ENCODE peak calls at places on chromosomes 7 and 10, in ten cellular contexts. A, Y, D, K, C, F, U, V, G and J are unnamed samples.

GRCh38 chr7:151599401-151600227 is 79.9 kb upstream of the RHEB start:
- DNase-seq in D (peak), U (peak), F (no peak), C (no peak), K (peak), G (peak), V (peak), A (no peak), Y (no peak), J (peak)

GRCh38 chr10:84588971-84589370 is 260.6 kb downstream of the CCSER2 start:
- DNase-seq in A (no peak), Y (no peak), F (no peak), K (no peak), C (no peak), D (no peak), V (no peak), U (no peak), G (no peak), J (no peak)

GRCh38 chr10:117221156-117221711 is 19.7 kb upstream of the SLC18A2 start:
- DNase-seq in K (peak), G (peak), D (peak), Y (peak), F (no peak), C (no peak), U (no peak), V (peak), A (no peak), J (peak)

GRCh38 chr7:138891446-138891810 is 89.8 kb downstream of the KIAA1549 start:
- DNase-seq in Y (no peak), C (no peak), U (no peak), K (peak), V (no peak), G (peak), A (no peak), F (no peak), D (no peak), J (no peak)

GRCh38 chr10:110081914-110082313 is 74.1 kb downstream of the ADD3 start:
- DNase-seq in Y (no peak), K (peak), U (no peak), F (no peak), V (peak), G (peak), A (no peak), C (peak), D (peak), J (peak)

GRCh38 chr7:82210422-82211184 is 233.0 kb downstream of the CACNA2D1 start:
- DNase-seq in U (no peak), K (peak), C (no peak), G (peak), F (no peak), Y (no peak), D (no peak), V (no peak), A (no peak), J (no peak)

GRCh38 chr7:128909605-128910568 is 622 bp downstream of the KCP start:
- DNase-seq in K (peak), C (no peak), V (no peak), Y (peak), A (no peak), D (peak), U (no peak), F (peak), G (peak), J (no peak)

GRCh38 chr7:94760702-94761101 is 104.8 kb upstream of the SGCE start:
- DNase-seq in G (no peak), A (no peak), Y (no peak), F (no peak), D (no peak), K (no peak), V (no peak), C (no peak), U (no peak), J (no peak)

GRCh38 chr10:102661614-102662133 is 17.4 kb downstream of the TRIM8 start:
- DNase-seq in G (no peak), V (no peak), D (no peak), A (no peak), Y (no peak), K (no peak), C (no peak), F (no peak), U (no peak), J (no peak)

GRCh38 chr10:14748471-14748870 is 26.2 kb downstream of the FAM107B start:
- DNase-seq in V (no peak), U (peak), Y (no peak), D (no peak), F (peak), K (no peak), G (no peak), A (no peak), C (peak), J (peak)

GRCh38 chr10:97116534-97117162 is 69.1 kb downstream of the SLIT1 start:
- DNase-seq in G (no peak), K (no peak), Y (no peak), D (no peak), V (no peak), F (no peak), U (no peak), C (no peak), A (no peak), J (no peak)

GRCh38 chr10:79153753-79154152 is 85.0 kb downstream of the ZMIZ1 start:
- DNase-seq in U (peak), C (peak), Y (no peak), G (no peak), F (peak), V (no peak), D (no peak), K (no peak), A (no peak), J (no peak)

GRCh38 chr10:112025228-112025627 is 158.3 kb downstream of the GPAM start:
- DNase-seq in F (no peak), K (no peak), V (no peak), C (no peak), U (no peak), D (no peak), Y (no peak), A (no peak), G (no peak), J (no peak)

GRCh38 chr10:112030431-112030830 is 153.1 kb downstream of the GPAM start:
- DNase-seq in C (no peak), D (no peak), Y (no peak), G (no peak), V (no peak), F (no peak), A (no peak), U (no peak), K (no peak), J (no peak)

GRCh38 chr10:112024079-112024478 is 159.5 kb downstream of the GPAM start:
- DNase-seq in V (no peak), C (no peak), D (no peak), Y (no peak), G (no peak), U (no peak), F (no peak), A (no peak), K (no peak), J (no peak)

GRCh38 chr10:112027881-112028280 is 155.7 kb downstream of the GPAM start:
- DNase-seq in U (no peak), C (no peak), Y (no peak), V (no peak), K (no peak), D (no peak), A (no peak), F (no peak), G (no peak), J (no peak)

DNA sequence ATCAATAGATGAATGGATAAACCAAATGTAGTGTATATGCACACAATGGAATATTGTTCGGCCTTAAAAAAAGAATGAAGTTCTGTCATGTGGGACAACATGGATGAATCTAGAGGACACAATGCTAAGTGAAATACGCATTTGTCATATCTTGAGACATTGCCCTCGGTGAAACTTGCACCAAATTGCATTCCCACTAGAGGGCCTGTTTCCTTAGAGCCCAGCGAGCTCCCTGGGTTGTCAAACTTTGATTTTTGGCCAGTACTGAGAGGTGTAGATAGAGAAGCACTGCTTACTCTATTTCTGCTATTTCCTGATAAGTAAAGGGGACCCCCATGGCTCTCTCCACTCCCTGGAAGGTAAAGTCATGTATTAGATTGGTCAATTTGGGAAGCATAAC is 157.1 kb downstream of the GPAM start:
- DNase-seq in D (no peak), F (no peak), C (no peak), A (no peak), K (no peak), G (no peak), U (no peak), Y (peak), V (peak), J (no peak)
- TF ChIP-seq CTCF in D (no peak), F (peak), C (no peak), A (no peak), K (no peak), G (peak), U (no peak), Y (peak), V (no peak), J (no peak)

DNA sequence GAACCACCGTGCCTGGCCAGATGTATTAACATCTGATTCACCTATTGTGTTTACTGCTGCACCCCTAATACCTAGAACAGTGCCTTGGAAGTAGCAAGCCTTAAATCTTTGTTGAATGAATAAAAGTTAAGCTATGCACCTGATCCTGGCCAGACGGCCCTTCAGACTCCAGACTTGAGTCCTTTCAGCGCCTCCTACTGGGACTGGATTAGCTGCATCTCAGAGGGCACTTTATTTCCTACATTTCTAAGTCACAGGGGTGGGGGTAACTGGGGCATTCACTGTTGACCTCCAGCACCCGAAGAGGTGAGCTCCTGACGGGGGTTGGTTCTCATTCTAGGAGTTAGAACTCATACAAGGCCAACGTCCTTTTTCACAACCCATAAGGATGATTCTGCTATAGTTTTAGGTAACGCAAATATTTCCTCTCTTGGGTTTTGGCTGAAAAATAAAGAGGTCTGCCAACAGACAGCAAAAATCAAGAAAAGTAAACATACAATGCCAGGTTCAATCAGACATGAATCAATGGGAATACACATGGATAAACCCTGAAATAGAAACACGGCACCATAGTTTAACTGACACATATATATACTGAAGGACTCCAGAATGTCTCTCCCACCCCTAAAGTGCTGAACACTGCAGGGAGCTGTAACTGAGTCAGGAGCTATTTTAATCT is 48.0 kb upstream of the DLG5 start:
- DNase-seq in C (no peak), Y (peak), G (peak), U (no peak), D (peak), A (no peak), K (peak), V (peak), F (no peak), J (peak)
- TF ChIP-seq CTCF in C (no peak), Y (peak), G (peak), U (no peak), D (peak), A (no peak), K (peak), V (peak), F (no peak), J (peak)

GRCh38 chr10:76070861-76071260 is 639.4 kb downstream of the LRMDA start:
- DNase-seq in D (no peak), K (no peak), G (no peak), A (no peak), U (no peak), Y (no peak), F (no peak), C (no peak), V (no peak), J (no peak)

GRCh38 chr10:76072384-76072783 is 641.0 kb downstream of the LRMDA start:
- DNase-seq in D (no peak), C (no peak), U (no peak), V (no peak), K (no peak), F (no peak), Y (no peak), A (no peak), G (no peak), J (no peak)

GRCh38 chr10:76074659-76075058 is 643.2 kb downstream of the LRMDA start:
- DNase-seq in V (no peak), F (no peak), K (no peak), U (no peak), G (no peak), Y (no peak), A (no peak), C (no peak), D (no peak), J (no peak)

GRCh38 chr10:76071638-76072317 is 640.4 kb downstream of the LRMDA start:
- DNase-seq in U (no peak), D (peak), C (no peak), A (no peak), G (peak), V (no peak), K (no peak), F (no peak), Y (no peak), J (no peak)

DNA sequence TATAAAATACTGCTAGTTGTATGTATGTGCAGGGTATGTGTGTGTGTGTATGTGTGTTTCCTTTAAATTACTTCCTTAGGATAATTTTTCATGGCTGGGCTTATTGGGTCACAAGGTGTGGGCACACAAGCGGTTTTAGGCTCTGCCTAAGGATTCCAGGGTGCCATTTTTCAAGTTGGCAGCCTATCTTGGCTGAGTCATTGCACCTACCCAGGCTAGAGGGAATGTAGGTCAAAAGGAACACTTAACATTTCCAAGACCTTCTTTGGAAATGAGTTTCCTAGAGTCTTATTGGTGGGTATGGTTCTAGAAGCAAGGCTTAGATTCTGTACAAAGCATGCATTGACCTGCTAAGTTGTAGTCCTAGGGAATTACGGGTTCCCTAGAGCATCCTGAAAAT is 642.1 kb downstream of the LRMDA start:
- DNase-seq in A (no peak), C (no peak), Y (no peak), U (no peak), D (no peak), K (no peak), G (no peak), V (no peak), F (no peak), J (no peak)
- TF ChIP-seq CTCF in A (no peak), C (no peak), Y (no peak), U (no peak), D (no peak), K (no peak), G (no peak), V (no peak), F (no peak), J (no peak)

GRCh38 chr7:153840861-153841260 is 211.3 kb upstream of the DPP6 start:
- DNase-seq in K (no peak), F (no peak), G (no peak), Y (no peak), C (no peak), A (no peak), U (no peak), D (no peak), V (no peak), J (no peak)

GRCh38 chr7:153835712-153836265 is 216.4 kb upstream of the DPP6 start:
- DNase-seq in V (no peak), F (no peak), D (no peak), G (no peak), A (no peak), U (no peak), C (no peak), K (no peak), Y (no peak), J (no peak)

GRCh38 chr7:153829523-153829922 is 222.7 kb upstream of the DPP6 start:
- DNase-seq in V (no peak), D (no peak), F (no peak), K (no peak), G (no peak), C (no peak), Y (no peak), A (no peak), U (no peak), J (no peak)

GRCh38 chr7:153832160-153832559 is 220.0 kb upstream of the DPP6 start:
- DNase-seq in A (no peak), F (no peak), V (no peak), K (no peak), C (no peak), G (no peak), U (no peak), Y (no peak), D (no peak), J (no peak)

DNA sequence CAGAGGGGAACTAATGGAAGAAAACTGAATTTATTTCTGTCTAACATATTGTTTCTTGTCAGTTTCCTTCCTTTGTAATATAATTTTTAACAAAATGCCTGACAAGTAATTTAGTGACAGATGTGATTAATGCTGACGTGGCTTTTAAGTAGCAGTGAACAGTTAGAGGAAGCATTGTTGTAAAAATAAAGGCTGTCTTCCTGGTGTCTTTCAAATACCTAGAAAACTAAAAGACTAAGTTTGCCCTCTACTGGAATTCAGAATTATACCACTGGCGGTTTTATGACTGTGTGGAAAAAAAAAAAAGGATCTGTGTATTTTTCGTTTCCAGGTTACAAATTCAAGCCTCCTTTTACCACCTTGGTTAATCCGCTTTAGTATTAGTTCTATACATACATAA is 217.1 kb upstream of the DPP6 start:
- DNase-seq in U (no peak), F (no peak), Y (no peak), K (no peak), D (no peak), C (no peak), G (no peak), A (no peak), V (no peak), J (no peak)
- TF ChIP-seq CTCF in U (no peak), F (no peak), Y (no peak), K (no peak), D (no peak), C (no peak), G (no peak), A (no peak), V (peak), J (no peak)

GRCh38 chr10:123021517-123021916 is 12.7 kb downstream of the ACADSB start:
- DNase-seq in Y (no peak), V (peak), F (no peak), U (no peak), A (no peak), G (peak), D (peak), K (peak), C (no peak), J (no peak)
- TF ChIP-seq CTCF in Y (peak), V (peak), F (peak), U (no peak), A (no peak), G (peak), D (peak), K (peak), C (no peak), J (peak)

GRCh38 chr10:16116404-16117304 is 256.3 kb upstream of the MINDY3 start:
- DNase-seq in C (no peak), U (no peak), D (no peak), K (peak), A (no peak), Y (no peak), V (peak), F (no peak), G (peak), J (peak)
- TF ChIP-seq CTCF in C (peak), U (peak), D (peak), K (peak), A (peak), Y (peak), V (peak), F (peak), G (peak), J (peak)

GRCh38 chr7:20784311-20785210 is 2.1 kb downstream of the SP8 start:
- DNase-seq in U (no peak), K (no peak), C (no peak), F (peak), A (peak), G (no peak), D (no peak), V (peak), Y (peak), J (peak)
- TF ChIP-seq CTCF in U (no peak), K (no peak), C (no peak), F (no peak), A (no peak), G (no peak), D (peak), V (no peak), Y (peak), J (no peak)

GRCh38 chr7:132577206-132578049 is 1.2 kb upstream of the PLXNA4 start:
- DNase-seq in F (peak), V (no peak), G (peak), K (peak), D (peak), A (no peak), C (peak), U (peak), Y (peak), J (peak)
- TF ChIP-seq CTCF in F (no peak), V (no peak), G (peak), K (peak), D (peak), A (no peak), C (peak), U (peak), Y (peak), J (no peak)

DNA sequence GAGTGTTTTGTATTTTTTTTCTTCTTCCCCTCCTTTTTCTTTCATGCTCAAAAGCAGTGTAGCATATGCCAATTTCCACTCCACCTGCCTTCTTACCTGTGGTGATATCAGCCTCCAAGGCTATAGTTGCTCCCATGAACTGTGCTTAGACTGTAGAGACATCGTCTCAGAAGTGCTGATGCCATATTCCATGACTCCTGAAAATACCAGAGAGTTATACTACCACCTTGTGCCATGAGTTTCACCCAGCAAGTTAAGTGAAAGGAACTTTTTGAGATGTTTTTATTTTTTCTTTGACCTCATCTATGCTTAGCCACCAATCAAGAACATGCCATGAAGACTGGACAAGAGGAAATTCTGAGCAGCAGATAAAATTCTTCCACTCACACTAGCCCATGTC is 142.8 kb upstream of the SEMA3E start:
- DNase-seq in F (no peak), U (no peak), A (no peak), V (peak), Y (no peak), D (no peak), C (no peak), G (no peak), K (no peak), J (no peak)
- TF ChIP-seq CTCF in F (no peak), U (no peak), A (no peak), V (no peak), Y (peak), D (no peak), C (no peak), G (no peak), K (no peak), J (no peak)

GRCh38 chr10:34959321-34959720 is 130.8 kb downstream of the CUL2 start:
- DNase-seq in A (no peak), V (no peak), Y (no peak), K (no peak), C (no peak), D (no peak), G (no peak), U (no peak), F (no peak), J (no peak)
- TF ChIP-seq CTCF in A (no peak), V (no peak), Y (no peak), K (no peak), C (no peak), D (no peak), G (no peak), U (no peak), F (no peak), J (no peak)